ENCODE peak calls at places on chromosomes 7 and 10, in four cellular contexts. One of them, this sample, is unnamed.

GRCh38 chr7:156386097-156386496 is 254.5 kb upstream of the RNF32 start:
- DNase-seq in NCI-H345: no peak
- DNase-seq in GM06990: no peak
- DNase-seq in T47D: peak; percentile 25
- DNase-seq in this sample: no peak

GRCh38 chr10:47165711-47166404 is 134.1 kb upstream of the GDF10 start:
- DNase-seq in GM06990: no peak
- DNase-seq in T47D: peak; percentile 36
- DNase-seq in NCI-H345: no peak
- DNase-seq in this sample: no peak

GRCh38 chr10:92574545-92575377 is 868 bp upstream of the IDE start:
- DNase-seq in GM06990: no peak
- DNase-seq in T47D: peak; percentile 49
- DNase-seq in NCI-H345: no peak
- DNase-seq in this sample: no peak

GRCh38 chr10:22911889-22912762 is 15.7 kb upstream of the ARMC3 start:
- DNase-seq in GM06990: no peak
- DNase-seq in T47D: no peak
- DNase-seq in NCI-H345: peak; percentile 92
- DNase-seq in this sample: no peak

GRCh38 chr10:31803606-31804195 is 124.9 kb downstream of the ARHGAP12 start:
- DNase-seq in T47D: no peak
- DNase-seq in NCI-H345: no peak
- DNase-seq in GM06990: no peak
- DNase-seq in this sample: no peak

GRCh38 chr7:2099036-2099957 is 133.4 kb downstream of the MAD1L1 start:
- DNase-seq in GM06990: peak; percentile 57
- DNase-seq in NCI-H345: no peak
- DNase-seq in T47D: no peak
- DNase-seq in this sample: no peak

GRCh38 chr7:157579425-157579824 is 242.6 kb downstream of the DNAJB6 start:
- DNase-seq in GM06990: no peak
- DNase-seq in T47D: no peak
- DNase-seq in NCI-H345: no peak
- DNase-seq in this sample: no peak

GRCh38 chr10:31935678-31936077 is 7.0 kb upstream of the ARHGAP12 start:
- DNase-seq in GM06990: no peak
- DNase-seq in T47D: no peak
- DNase-seq in NCI-H345: no peak
- DNase-seq in this sample: no peak

GRCh38 chr7:17506601-17507000 is 208.1 kb downstream of the AHR start:
- DNase-seq in GM06990: no peak
- DNase-seq in NCI-H345: no peak
- DNase-seq in T47D: no peak
- DNase-seq in this sample: no peak

GRCh38 chr7:116984917-116985316 is 31.6 kb downstream of the ST7 start:
- DNase-seq in NCI-H345: peak; percentile 22
- DNase-seq in GM06990: no peak
- DNase-seq in T47D: peak; percentile 37
- DNase-seq in this sample: no peak

GRCh38 chr10:16816142-16816541 is 1.1 kb downstream of the RSU1 start:
- DNase-seq in GM06990: no peak
- DNase-seq in NCI-H345: no peak
- DNase-seq in T47D: no peak
- DNase-seq in this sample: no peak

GRCh38 chr10:112603062-112603461 is 156.0 kb downstream of the VTI1A start:
- DNase-seq in T47D: no peak
- DNase-seq in GM06990: no peak
- DNase-seq in NCI-H345: no peak
- DNase-seq in this sample: no peak

GRCh38 chr7:91915401-91916067 is 25.1 kb upstream of the AKAP9 start:
- DNase-seq in NCI-H345: no peak
- DNase-seq in GM06990: no peak
- DNase-seq in T47D: no peak
- DNase-seq in this sample: no peak

GRCh38 chr10:78116451-78116850 is 82.8 kb downstream of the RPS24 start:
- DNase-seq in T47D: no peak
- DNase-seq in GM06990: no peak
- DNase-seq in NCI-H345: no peak
- DNase-seq in this sample: no peak

GRCh38 chr10:28661035-28661434 is 16.3 kb upstream of the BAMBI start:
- DNase-seq in T47D: no peak
- DNase-seq in GM06990: no peak
- DNase-seq in NCI-H345: no peak
- DNase-seq in this sample: no peak

GRCh38 chr7:27113991-27114866 is 11.7 kb upstream of the HOXA2 start:
- DNase-seq in T47D: no peak
- DNase-seq in GM06990: no peak
- DNase-seq in NCI-H345: no peak
- DNase-seq in this sample: no peak

GRCh38 chr7:157861551-157861950 is 524.7 kb downstream of the DNAJB6 start:
- DNase-seq in GM06990: no peak
- DNase-seq in T47D: no peak
- DNase-seq in NCI-H345: no peak
- DNase-seq in this sample: no peak

GRCh38 chr7:134042307-134042706 is 84.8 kb upstream of the LRGUK start:
- DNase-seq in GM06990: no peak
- DNase-seq in T47D: no peak
- DNase-seq in NCI-H345: no peak
- DNase-seq in this sample: no peak

GRCh38 chr7:75971309-75971960 is 23.0 kb downstream of the TMEM120A start:
- DNase-seq in T47D: no peak
- DNase-seq in NCI-H345: no peak
- DNase-seq in GM06990: no peak
- DNase-seq in this sample: no peak

GRCh38 chr7:112143567-112143966 is 62.6 kb downstream of the DOCK4 start:
- DNase-seq in T47D: no peak
- DNase-seq in NCI-H345: no peak
- DNase-seq in GM06990: no peak
- DNase-seq in this sample: no peak

GRCh38 chr7:109246330-109247077 is 676.8 kb downstream of the DNAJB9 start:
- DNase-seq in GM06990: no peak
- DNase-seq in T47D: peak; percentile 3
- DNase-seq in NCI-H345: no peak
- DNase-seq in this sample: peak; percentile 43

GRCh38 chr7:120538335-120538734 is 265.4 kb downstream of the KCND2 start:
- DNase-seq in T47D: no peak
- DNase-seq in GM06990: no peak
- DNase-seq in NCI-H345: no peak
- DNase-seq in this sample: no peak

GRCh38 chr7:32163141-32163806 is 93.1 kb upstream of the PDE1C start:
- DNase-seq in NCI-H345: no peak
- DNase-seq in T47D: no peak
- DNase-seq in GM06990: no peak
- DNase-seq in this sample: no peak

GRCh38 chr10:110311357-110311949 is 6.7 kb upstream of the SMNDC1 start:
- DNase-seq in GM06990: no peak
- DNase-seq in NCI-H345: peak; percentile 27
- DNase-seq in T47D: peak; percentile 70
- DNase-seq in this sample: peak; percentile 57

GRCh38 chr10:110200518-110200917 is 6.9 kb upstream of the MXI1 start:
- DNase-seq in NCI-H345: no peak
- DNase-seq in GM06990: no peak
- DNase-seq in T47D: no peak
- DNase-seq in this sample: no peak

GRCh38 chr7:4472739-4473138 is 209.4 kb upstream of the FOXK1 start:
- DNase-seq in NCI-H345: no peak
- DNase-seq in T47D: peak; percentile 29
- DNase-seq in GM06990: no peak
- DNase-seq in this sample: no peak

GRCh38 chr10:46247808-46248569 is 38.8 kb upstream of the ANTXRL start:
- DNase-seq in T47D: no peak
- DNase-seq in NCI-H345: no peak
- DNase-seq in GM06990: no peak
- DNase-seq in this sample: peak; percentile 74

GRCh38 chr7:94375713-94376112 is 19.0 kb upstream of the COL1A2 start:
- DNase-seq in T47D: no peak
- DNase-seq in GM06990: no peak
- DNase-seq in NCI-H345: no peak
- DNase-seq in this sample: no peak

GRCh38 chr10:70052462-70053211 is at the start of gene MACROH2A2:
- DNase-seq in T47D: peak; percentile 77
- DNase-seq in NCI-H345: peak; percentile 49
- DNase-seq in GM06990: no peak
- DNase-seq in this sample: peak; percentile 43

GRCh38 chr10:47040681-47041080 is 129.5 kb downstream of the PTPN20 start:
- DNase-seq in T47D: no peak
- DNase-seq in GM06990: no peak
- DNase-seq in NCI-H345: no peak
- DNase-seq in this sample: no peak

GRCh38 chr10:15478429-15478828 is 107.3 kb upstream of the FAM171A1 start:
- DNase-seq in NCI-H345: no peak
- DNase-seq in T47D: no peak
- DNase-seq in GM06990: no peak
- DNase-seq in this sample: no peak

GRCh38 chr7:46291064-46291463 is 370.0 kb upstream of the IGFBP3 start:
- DNase-seq in NCI-H345: no peak
- DNase-seq in T47D: peak; percentile 15
- DNase-seq in GM06990: peak; percentile 44
- DNase-seq in this sample: no peak

GRCh38 chr7:90592036-90592435 is 4.1 kb upstream of the CDK14 start:
- DNase-seq in GM06990: no peak
- DNase-seq in NCI-H345: no peak
- DNase-seq in T47D: no peak
- DNase-seq in this sample: no peak

GRCh38 chr10:86770412-86770960 is 14.1 kb downstream of the BMPR1A start:
- DNase-seq in T47D: no peak
- DNase-seq in GM06990: no peak
- DNase-seq in NCI-H345: no peak
- DNase-seq in this sample: no peak

GRCh38 chr7:86928308-86928707 is 131.1 kb downstream of the ELAPOR2 start:
- DNase-seq in GM06990: no peak
- DNase-seq in T47D: no peak
- DNase-seq in NCI-H345: no peak
- DNase-seq in this sample: no peak

GRCh38 chr10:60731134-60731883 is 47.0 kb upstream of the CDK1 start:
- DNase-seq in NCI-H345: no peak
- DNase-seq in T47D: no peak
- DNase-seq in GM06990: peak; percentile 21
- DNase-seq in this sample: no peak

GRCh38 chr7:8283968-8284367 is 22.0 kb upstream of the ICA1 start:
- DNase-seq in NCI-H345: no peak
- DNase-seq in GM06990: no peak
- DNase-seq in T47D: no peak
- DNase-seq in this sample: no peak

This sample was measured in stomach.